ENCODE peak calls at places on chromosomes 6 and 20, in four cellular contexts. C is choroid plexus epithelial cell, S is memory B cell, Q is AG08396. R is an unnamed sample.
A peak's percentile ranks its signal among the peaks of the same experiment; 100 is the strongest.

GRCh38 chr20:23417861-23418260 is 3.4 kb downstream of the NAPB start:
- DNase-seq in C (no peak), S (no peak), Q (no peak), R (no peak)

GRCh38 chr6:78701407-78701806 is 165.9 kb upstream of the IRAK1BP1 start:
- DNase-seq in C (peak; percentile 18), S (no peak), Q (peak; percentile 12), R (no peak)

GRCh38 chr20:45383131-45383530 is 5.0 kb upstream of the TP53TG5 start:
- DNase-seq in C (no peak), S (no peak), Q (peak; percentile 26), R (no peak)

GRCh38 chr6:119467478-119468081 is 118.0 kb upstream of the MAN1A1 start:
- DNase-seq in C (peak; percentile 51), S (no peak), Q (no peak), R (no peak)

GRCh38 chr6:101380861-101381630 is 12.5 kb upstream of the GRIK2 start:
- DNase-seq in C (no peak), S (no peak), Q (no peak), R (no peak)

GRCh38 chr6:150027806-150028565 is 2.7 kb upstream of the RAET1L start:
- DNase-seq in C (no peak), S (no peak), Q (no peak), R (no peak)

GRCh38 chr6:138129190-138129589 is 22.0 kb upstream of the PERP start:
- DNase-seq in C (peak; percentile 4), S (no peak), Q (no peak), R (no peak)

GRCh38 chr6:170025341-170026271 is 265.3 kb downstream of the DLL1 start:
- DNase-seq in C (no peak), S (no peak), Q (no peak), R (no peak)

GRCh38 chr6:45445749-45446454 is 68.2 kb upstream of the SUPT3H start:
- DNase-seq in C (peak; percentile 100), S (no peak), Q (peak; percentile 80), R (no peak)

GRCh38 chr6:3624268-3625136 is 127.0 kb downstream of the PXDC1 start:
- DNase-seq in C (no peak), S (no peak), Q (no peak), R (no peak)